ENCODE peak calls at places on chromosomes 13 and 19, in ten cellular contexts. One of them, this sample, is unnamed. For H3K4me1, the result is how much of the 10 kb centered on the place peaks cover.

GRCh38 chr19:10079031-10079453 is 7.1 kb upstream of the SHFL start:
- DNase-seq in suprapubic skin: no peak
- DNase-seq in ascending aorta: no peak
- DNase-seq in ovary: no peak
- DNase-seq in IMR-90: no peak
- DNase-seq in heart left ventricle: no peak
- DNase-seq in psoas muscle: no peak
- DNase-seq in upper lobe of right lung: no peak
- DNase-seq in A673: no peak
- DNase-seq in body of pancreas: peak
- DNase-seq in this sample: no peak

GRCh38 chr13:50382511-50382910 is 367.3 kb downstream of the KCNRG start:
- DNase-seq in IMR-90: no peak
- DNase-seq in upper lobe of right lung: no peak
- DNase-seq in heart left ventricle: no peak
- DNase-seq in suprapubic skin: no peak
- DNase-seq in psoas muscle: no peak
- DNase-seq in ascending aorta: no peak
- DNase-seq in ovary: no peak
- DNase-seq in body of pancreas: no peak
- DNase-seq in A673: no peak
- DNase-seq in this sample: no peak

GRCh38 chr19:57334191-57334590 is 13.9 kb downstream of the ZNF543 start:
- DNase-seq in body of pancreas: no peak
- DNase-seq in suprapubic skin: no peak
- DNase-seq in upper lobe of right lung: no peak
- DNase-seq in IMR-90: peak
- DNase-seq in psoas muscle: no peak
- DNase-seq in ascending aorta: no peak
- DNase-seq in heart left ventricle: no peak
- DNase-seq in ovary: no peak
- DNase-seq in A673: peak
- DNase-seq in this sample: no peak

GRCh38 chr19:40718774-40719391 is 2.0 kb downstream of the ITPKC start:
- DNase-seq in psoas muscle: peak
- DNase-seq in A673: no peak
- DNase-seq in heart left ventricle: peak
- DNase-seq in ascending aorta: no peak
- DNase-seq in suprapubic skin: peak
- DNase-seq in IMR-90: peak
- DNase-seq in body of pancreas: peak
- DNase-seq in ovary: peak
- DNase-seq in upper lobe of right lung: peak
- DNase-seq in this sample: no peak

GRCh38 chr13:49371943-49372636 is 71.8 kb downstream of the CAB39L start:
- DNase-seq in psoas muscle: no peak
- DNase-seq in A673: no peak
- DNase-seq in ascending aorta: no peak
- DNase-seq in IMR-90: no peak
- DNase-seq in ovary: no peak
- DNase-seq in heart left ventricle: no peak
- DNase-seq in upper lobe of right lung: no peak
- DNase-seq in suprapubic skin: no peak
- DNase-seq in body of pancreas: no peak
- DNase-seq in this sample: no peak

GRCh38 chr19:46621191-46622117 is 3.4 kb downstream of the PTGIR start:
- DNase-seq in suprapubic skin: no peak
- DNase-seq in upper lobe of right lung: no peak
- DNase-seq in A673: no peak
- DNase-seq in ascending aorta: no peak
- DNase-seq in ovary: no peak
- DNase-seq in heart left ventricle: peak
- DNase-seq in psoas muscle: peak
- DNase-seq in IMR-90: peak
- DNase-seq in body of pancreas: no peak
- DNase-seq in this sample: no peak

GRCh38 chr13:62357887-62358645 is 942.4 kb upstream of the PCDH20 start:
- DNase-seq in upper lobe of right lung: no peak
- DNase-seq in ascending aorta: no peak
- DNase-seq in heart left ventricle: no peak
- DNase-seq in ovary: no peak
- DNase-seq in psoas muscle: no peak
- DNase-seq in IMR-90: peak
- DNase-seq in suprapubic skin: no peak
- DNase-seq in body of pancreas: no peak
- DNase-seq in A673: peak
- DNase-seq in this sample: peak

GRCh38 chr13:98052412-98052811 is 90.5 kb upstream of the FARP1 start:
- DNase-seq in upper lobe of right lung: no peak
- DNase-seq in ascending aorta: no peak
- DNase-seq in body of pancreas: no peak
- DNase-seq in heart left ventricle: no peak
- DNase-seq in A673: no peak
- DNase-seq in psoas muscle: no peak
- DNase-seq in suprapubic skin: no peak
- DNase-seq in ovary: no peak
- DNase-seq in IMR-90: no peak
- DNase-seq in this sample: no peak

GRCh38 chr13:52371736-52372247 is 34.2 kb downstream of the THSD1 start:
- DNase-seq in ascending aorta: no peak
- DNase-seq in A673: peak
- DNase-seq in psoas muscle: no peak
- DNase-seq in body of pancreas: no peak
- DNase-seq in heart left ventricle: no peak
- DNase-seq in ovary: no peak
- DNase-seq in IMR-90: peak
- DNase-seq in upper lobe of right lung: no peak
- DNase-seq in suprapubic skin: no peak
- DNase-seq in this sample: peak

GRCh38 chr13:35549481-35549880 is 73.0 kb upstream of the MAB21L1 start:
- DNase-seq in suprapubic skin: no peak
- DNase-seq in IMR-90: peak
- DNase-seq in psoas muscle: no peak
- DNase-seq in ascending aorta: no peak
- DNase-seq in heart left ventricle: no peak
- DNase-seq in upper lobe of right lung: no peak
- DNase-seq in A673: peak
- DNase-seq in body of pancreas: no peak
- DNase-seq in ovary: no peak
- DNase-seq in this sample: peak

GRCh38 chr13:25682221-25682620 is 310.4 kb downstream of the ATP8A2 start:
- DNase-seq in ovary: no peak
- DNase-seq in psoas muscle: no peak
- DNase-seq in ascending aorta: no peak
- DNase-seq in upper lobe of right lung: no peak
- DNase-seq in A673: no peak
- DNase-seq in suprapubic skin: no peak
- DNase-seq in body of pancreas: no peak
- DNase-seq in IMR-90: no peak
- DNase-seq in heart left ventricle: no peak
- DNase-seq in this sample: no peak

GRCh38 chr19:39199025-39199424 is 2.3 kb downstream of the NCCRP1 start:
- DNase-seq in body of pancreas: peak
- DNase-seq in suprapubic skin: no peak
- DNase-seq in A673: no peak
- DNase-seq in psoas muscle: no peak
- DNase-seq in heart left ventricle: no peak
- DNase-seq in ascending aorta: no peak
- DNase-seq in upper lobe of right lung: peak
- DNase-seq in ovary: peak
- DNase-seq in IMR-90: peak
- DNase-seq in this sample: peak

GRCh38 chr19:55611983-55612645 is 6.7 kb downstream of the ZNF865 start:
- DNase-seq in body of pancreas: no peak
- DNase-seq in IMR-90: no peak
- DNase-seq in ovary: no peak
- DNase-seq in psoas muscle: no peak
- DNase-seq in ascending aorta: no peak
- DNase-seq in upper lobe of right lung: no peak
- DNase-seq in heart left ventricle: no peak
- DNase-seq in suprapubic skin: no peak
- DNase-seq in A673: no peak
- DNase-seq in this sample: no peak

GRCh38 chr13:80334582-80335260 is 6.2 kb downstream of the SPRY2 start:
- DNase-seq in ascending aorta: no peak
- DNase-seq in A673: peak
- DNase-seq in body of pancreas: no peak
- DNase-seq in heart left ventricle: no peak
- DNase-seq in IMR-90: peak
- DNase-seq in psoas muscle: no peak
- DNase-seq in suprapubic skin: no peak
- DNase-seq in upper lobe of right lung: no peak
- DNase-seq in ovary: no peak
- DNase-seq in this sample: no peak

GRCh38 chr19:30222993-30223865 is 149.0 kb upstream of the ZNF536 start:
- DNase-seq in psoas muscle: no peak
- DNase-seq in ascending aorta: no peak
- DNase-seq in suprapubic skin: no peak
- DNase-seq in upper lobe of right lung: no peak
- DNase-seq in body of pancreas: no peak
- DNase-seq in A673: no peak
- DNase-seq in heart left ventricle: no peak
- DNase-seq in IMR-90: no peak
- DNase-seq in ovary: no peak
- DNase-seq in this sample: no peak

GRCh38 chr13:52809310-52809769 is 39.1 kb downstream of the PCDH8 start:
- DNase-seq in IMR-90: peak
- DNase-seq in body of pancreas: peak
- DNase-seq in psoas muscle: no peak
- DNase-seq in ovary: no peak
- DNase-seq in ascending aorta: no peak
- DNase-seq in upper lobe of right lung: peak
- DNase-seq in heart left ventricle: no peak
- DNase-seq in suprapubic skin: no peak
- DNase-seq in A673: peak
- DNase-seq in this sample: peak

GRCh38 chr13:112784811-112785418 is 95.1 kb downstream of the ATP11A start:
- DNase-seq in ascending aorta: no peak
- DNase-seq in suprapubic skin: peak
- DNase-seq in upper lobe of right lung: no peak
- DNase-seq in ovary: no peak
- DNase-seq in psoas muscle: no peak
- DNase-seq in A673: no peak
- DNase-seq in heart left ventricle: no peak
- DNase-seq in body of pancreas: no peak
- DNase-seq in IMR-90: no peak
- DNase-seq in this sample: no peak

GRCh38 chr13:113546571-113547247 is 37.8 kb upstream of the TFDP1 start:
- DNase-seq in heart left ventricle: peak
- DNase-seq in psoas muscle: peak
- DNase-seq in IMR-90: peak
- DNase-seq in suprapubic skin: no peak
- DNase-seq in A673: no peak
- DNase-seq in ascending aorta: no peak
- DNase-seq in upper lobe of right lung: peak
- DNase-seq in body of pancreas: peak
- DNase-seq in ovary: no peak
- DNase-seq in this sample: no peak

GRCh38 chr13:97004886-97005285 is 10.6 kb upstream of the OXGR1 start:
- DNase-seq in A673: no peak
- DNase-seq in upper lobe of right lung: no peak
- DNase-seq in suprapubic skin: no peak
- DNase-seq in ovary: no peak
- DNase-seq in ascending aorta: no peak
- DNase-seq in heart left ventricle: no peak
- DNase-seq in psoas muscle: no peak
- DNase-seq in body of pancreas: no peak
- DNase-seq in IMR-90: no peak
- DNase-seq in this sample: peak

GRCh38 chr13:76019421-76020044 is 383.4 kb downstream of the LMO7 start:
- DNase-seq in upper lobe of right lung: peak
- DNase-seq in suprapubic skin: peak
- DNase-seq in heart left ventricle: peak
- DNase-seq in ascending aorta: no peak
- DNase-seq in IMR-90: no peak
- DNase-seq in ovary: no peak
- DNase-seq in A673: peak
- DNase-seq in body of pancreas: no peak
- DNase-seq in psoas muscle: no peak
- DNase-seq in this sample: peak
- TF ChIP-seq CTCF in upper lobe of right lung: no peak
- TF ChIP-seq CTCF in suprapubic skin: no peak
- TF ChIP-seq CTCF in heart left ventricle: no peak
- TF ChIP-seq CTCF in ascending aorta: no peak
- TF ChIP-seq CTCF in IMR-90: no peak
- TF ChIP-seq CTCF in ovary: no peak
- TF ChIP-seq CTCF in A673: peak
- TF ChIP-seq CTCF in body of pancreas: no peak
- TF ChIP-seq CTCF in psoas muscle: no peak
- TF ChIP-seq CTCF in this sample: peak

DNA sequence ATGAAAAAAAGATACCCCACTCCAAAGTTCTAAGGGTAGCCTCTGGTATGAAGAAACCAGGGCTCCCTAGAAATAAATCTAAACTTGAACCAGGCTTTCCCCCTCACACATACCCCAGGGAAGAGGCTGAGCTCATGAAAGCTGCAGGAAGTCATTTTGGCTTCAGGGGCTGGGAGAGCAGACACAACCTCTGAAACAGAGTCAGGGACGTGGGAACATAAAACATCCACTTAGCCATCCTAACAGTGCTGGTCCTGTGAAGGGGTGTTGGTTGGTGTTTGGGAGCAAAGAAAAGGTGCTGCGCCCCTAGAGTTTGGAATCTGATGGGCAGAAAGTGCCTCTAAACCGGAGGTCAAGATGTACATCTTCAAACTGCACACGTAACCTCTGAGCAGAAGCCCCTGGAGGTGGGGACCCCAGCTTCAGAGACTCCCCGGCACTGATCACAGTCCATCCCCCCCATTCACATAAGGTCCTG is 15.8 kb downstream of the RAB3D start:
- DNase-seq in upper lobe of right lung: no peak
- DNase-seq in IMR-90: no peak
- DNase-seq in body of pancreas: no peak
- DNase-seq in psoas muscle: no peak
- DNase-seq in ovary: no peak
- DNase-seq in suprapubic skin: no peak
- DNase-seq in heart left ventricle: no peak
- DNase-seq in A673: no peak
- DNase-seq in ascending aorta: no peak
- DNase-seq in this sample: no peak
- H3K4me1 ChIP-seq in upper lobe of right lung: under half
- H3K4me1 ChIP-seq in IMR-90: under half
- H3K4me1 ChIP-seq in body of pancreas: under half
- H3K4me1 ChIP-seq in psoas muscle: under half
- H3K4me1 ChIP-seq in ovary: under half
- H3K4me1 ChIP-seq in suprapubic skin: half or more
- H3K4me1 ChIP-seq in heart left ventricle: under half
- H3K4me1 ChIP-seq in A673: under half
- H3K4me1 ChIP-seq in ascending aorta: under half
- H3K4me1 ChIP-seq in this sample: under half

GRCh38 chr13:41193469-41193868 is 900 bp downstream of the KBTBD7 start:
- DNase-seq in IMR-90: no peak
- DNase-seq in ovary: no peak
- DNase-seq in psoas muscle: no peak
- DNase-seq in heart left ventricle: no peak
- DNase-seq in body of pancreas: peak
- DNase-seq in ascending aorta: no peak
- DNase-seq in A673: no peak
- DNase-seq in suprapubic skin: no peak
- DNase-seq in upper lobe of right lung: no peak
- DNase-seq in this sample: no peak
- H3K4me3 ChIP-seq in IMR-90: no peak
- H3K4me3 ChIP-seq in ovary: peak
- H3K4me3 ChIP-seq in psoas muscle: peak
- H3K4me3 ChIP-seq in heart left ventricle: no peak
- H3K4me3 ChIP-seq in body of pancreas: peak
- H3K4me3 ChIP-seq in ascending aorta: peak
- H3K4me3 ChIP-seq in A673: peak
- H3K4me3 ChIP-seq in suprapubic skin: peak
- H3K4me3 ChIP-seq in upper lobe of right lung: peak
- H3K4me3 ChIP-seq in this sample: peak

GRCh38 chr19:1612114-1613086 is 7.1 kb upstream of the UQCR11 start:
- DNase-seq in ascending aorta: no peak
- DNase-seq in ovary: no peak
- DNase-seq in heart left ventricle: no peak
- DNase-seq in body of pancreas: no peak
- DNase-seq in psoas muscle: no peak
- DNase-seq in suprapubic skin: no peak
- DNase-seq in upper lobe of right lung: no peak
- DNase-seq in IMR-90: no peak
- DNase-seq in A673: no peak
- DNase-seq in this sample: no peak
- TF ChIP-seq CTCF in ascending aorta: no peak
- TF ChIP-seq CTCF in ovary: no peak
- TF ChIP-seq CTCF in heart left ventricle: no peak
- TF ChIP-seq CTCF in body of pancreas: no peak
- TF ChIP-seq CTCF in psoas muscle: no peak
- TF ChIP-seq CTCF in suprapubic skin: no peak
- TF ChIP-seq CTCF in upper lobe of right lung: no peak
- TF ChIP-seq CTCF in IMR-90: no peak
- TF ChIP-seq CTCF in A673: no peak
- TF ChIP-seq CTCF in this sample: no peak